ENCODE peak calls at places on chromosomes 2 and 18, in eight cellular contexts. S is colonic mucosa; U is GM10248; J is PC-3; B is BJ; P is K562; R is activated CD8-positive, alpha-beta T cell treated with anti-CD3 and anti-CD28 coated beads for 36 hours; Y is thoracic aorta. G is an unnamed sample.
A peak's percentile ranks its signal among the peaks of the same experiment; 100 is the strongest.

GRCh38 chr2:196344397-196344796 is 173.0 kb upstream of the STK17B start:
- DNase-seq in U (no peak), S (no peak), J (no peak), Y (no peak), P (no peak), B (no peak), R (no peak), G (no peak)

GRCh38 chr2:241841181-241842066 is 17.3 kb downstream of the PDCD1 start:
- DNase-seq in B (no peak), J (no peak), Y (no peak), S (no peak), U (no peak), R (no peak), P (no peak), G (no peak)

GRCh38 chr2:6922201-6922656 is 5.0 kb downstream of the RNF144A start:
- DNase-seq in U (no peak), S (no peak), B (no peak), Y (no peak), P (no peak), J (peak; percentile 76), R (no peak), G (no peak)

GRCh38 chr18:3209859-3210569 is 9.8 kb downstream of the MYOM1 start:
- DNase-seq in P (no peak), J (peak; percentile 71), S (no peak), R (peak; percentile 51), U (no peak), B (no peak), Y (no peak), G (no peak)

GRCh38 chr2:187580462-187581124 is 26.4 kb upstream of the TFPI start:
- DNase-seq in P (peak; percentile 80), U (no peak), Y (no peak), S (no peak), R (no peak), J (peak; percentile 86), B (no peak), G (no peak)

GRCh38 chr2:212974692-212975091 is 176.7 kb downstream of the IKZF2 start:
- DNase-seq in Y (no peak), S (no peak), P (peak; percentile 1), J (peak; percentile 42), R (no peak), B (peak; percentile 51), U (no peak), G (no peak)

GRCh38 chr18:22710628-22711380 is 222.3 kb upstream of the RBBP8 start:
- DNase-seq in R (no peak), B (no peak), U (no peak), S (peak; percentile 45), P (no peak), Y (peak; percentile 23), J (peak; percentile 61), G (no peak)

GRCh38 chr18:23183356-23184150 is 48.3 kb downstream of the CABLES1 start:
- DNase-seq in P (no peak), Y (no peak), B (peak; percentile 46), U (no peak), R (no peak), J (no peak), S (no peak), G (no peak)

GRCh38 chr18:12748671-12749070 is 45.8 kb downstream of the PSMG2 start:
- DNase-seq in B (no peak), S (no peak), P (no peak), Y (no peak), R (no peak), U (no peak), J (no peak), G (no peak)

GRCh38 chr2:48065096-48065495 is 158.8 kb upstream of the FBXO11 start:
- DNase-seq in Y (no peak), P (no peak), R (no peak), J (no peak), S (no peak), B (no peak), U (no peak), G (no peak)

GRCh38 chr2:1041012-1041805 is 90.6 kb downstream of the SNTG2 start:
- DNase-seq in Y (no peak), B (no peak), S (no peak), J (no peak), U (no peak), P (no peak), R (no peak), G (no peak)

GRCh38 chr2:3223080-3223923 is 154.3 kb downstream of the EIPR1 start:
- DNase-seq in J (no peak), U (peak; percentile 84), R (peak; percentile 96), Y (no peak), B (no peak), P (no peak), S (no peak), G (no peak)

GRCh38 chr2:54457326-54458023 is 1.3 kb downstream of the SPTBN1 start:
- DNase-seq in Y (no peak), U (no peak), R (peak; percentile 29), P (no peak), J (peak; percentile 55), S (no peak), B (no peak), G (no peak)

GRCh38 chr2:159111346-159111922 is 143.0 kb downstream of the TANC1 start:
- DNase-seq in B (no peak), J (no peak), Y (no peak), R (no peak), S (no peak), P (no peak), U (no peak), G (no peak)

GRCh38 chr2:99297990-99298389 is 3.0 kb downstream of the LYG1 start:
- DNase-seq in J (no peak), B (no peak), Y (no peak), P (no peak), S (no peak), U (no peak), R (no peak), G (no peak)

GRCh38 chr2:225040862-225041209 is 1.4 kb downstream of the DOCK10 start:
- DNase-seq in J (peak; percentile 13), P (no peak), U (peak; percentile 24), S (peak; percentile 51), R (peak; percentile 74), Y (no peak), B (no peak), G (no peak)

GRCh38 chr2:10333247-10333613 is 30.5 kb downstream of the HPCAL1 start:
- DNase-seq in Y (no peak), P (peak; percentile 64), R (no peak), U (no peak), B (no peak), J (no peak), S (no peak), G (peak; percentile 49)

DNA sequence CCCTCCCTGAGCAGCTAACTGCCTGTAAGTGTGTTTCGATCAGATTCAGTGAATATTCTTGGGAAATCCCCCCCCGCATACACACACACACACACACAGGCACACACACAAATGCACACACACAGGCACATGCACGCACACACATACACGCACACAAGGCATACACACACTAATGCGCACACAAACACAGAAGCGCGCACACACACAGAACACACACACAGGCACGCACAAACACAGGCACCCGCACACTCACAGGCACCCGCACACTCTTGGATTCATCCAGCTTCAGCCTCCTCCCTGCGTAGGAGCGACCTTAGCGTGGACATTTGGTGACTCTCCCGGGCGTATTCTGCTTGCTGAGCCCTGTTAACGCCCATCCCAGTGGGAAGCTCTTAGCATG is 656.5 kb downstream of the GALR1 start:
- DNase-seq in P (no peak), U (no peak), B (no peak), J (no peak), S (no peak), R (no peak), Y (no peak), G (no peak)
- TF ChIP-seq CTCF in P (no peak), U (no peak), B (no peak), J (no peak), S (no peak), R (no peak), Y (no peak), G (no peak)

DNA sequence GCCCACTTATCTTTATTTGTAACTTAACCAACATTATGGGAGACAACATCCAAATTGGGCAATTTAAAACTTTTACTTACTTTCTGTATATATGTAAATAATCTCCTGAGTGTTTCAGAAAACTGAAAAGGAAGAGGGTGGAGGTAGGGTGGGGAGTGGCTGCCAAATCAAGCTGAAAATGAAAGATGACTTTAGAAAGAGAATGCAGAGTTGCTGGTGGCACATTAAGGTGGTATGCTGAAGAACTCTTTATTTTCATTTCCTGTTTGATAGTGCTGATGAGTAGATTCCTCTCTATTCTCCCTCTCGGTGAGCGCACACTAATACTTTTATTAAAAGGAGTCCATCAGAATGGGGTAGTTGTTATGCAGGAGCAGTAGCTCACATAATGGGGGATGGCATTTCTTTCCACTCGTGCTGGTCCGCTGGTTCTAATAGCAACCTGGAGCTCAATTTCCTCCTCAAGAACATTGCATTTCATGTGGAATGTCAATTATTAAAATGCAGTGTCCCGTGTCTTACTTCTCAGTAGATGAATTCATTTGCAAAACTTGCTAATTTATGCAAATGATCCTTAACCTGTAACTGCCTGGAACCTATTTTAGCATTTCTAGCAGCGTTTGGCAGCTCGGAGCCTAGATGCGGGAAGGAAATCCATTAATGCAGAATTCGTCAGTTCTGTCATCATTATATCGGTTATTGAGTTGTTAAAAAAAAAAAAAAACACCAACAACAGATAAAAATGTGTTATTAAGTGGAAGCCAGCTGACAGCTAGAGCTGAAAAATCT is 466.9 kb upstream of the HNRNPA3 start:
- DNase-seq in R (no peak), Y (no peak), P (no peak), U (no peak), B (no peak), J (no peak), S (no peak), G (no peak)
- TF ChIP-seq CTCF in R (no peak), Y (no peak), P (no peak), U (no peak), B (no peak), J (no peak), S (no peak), G (no peak)

GRCh38 chr18:54224379-54225014 is at the start of gene MBD2:
- DNase-seq in R (peak; percentile 96), J (peak; percentile 96), B (peak; percentile 65), Y (peak; percentile 80), S (peak; percentile 96), P (peak; percentile 96), U (peak; percentile 92), G (peak; percentile 97)
- TF ChIP-seq CTCF in R (no peak), J (peak; percentile 39), B (peak; percentile 34), Y (no peak), S (no peak), P (peak; percentile 42), U (peak; percentile 53), G (peak; percentile 64)

GRCh38 chr2:191389288-191389687 is 144.1 kb downstream of the MYO1B start:
- DNase-seq in U (no peak), J (no peak), Y (no peak), P (no peak), B (no peak), S (no peak), R (no peak), G (no peak)

GRCh38 chr2:191385416-191386160 is 140.4 kb downstream of the MYO1B start:
- DNase-seq in J (peak; percentile 27), Y (no peak), B (no peak), S (no peak), U (no peak), R (no peak), P (no peak), G (no peak)

GRCh38 chr2:191383486-191383885 is 138.3 kb downstream of the MYO1B start:
- DNase-seq in P (no peak), S (no peak), J (no peak), R (no peak), Y (no peak), B (no peak), U (no peak), G (no peak)

GRCh38 chr2:191384829-191385228 is 139.6 kb downstream of the MYO1B start:
- DNase-seq in B (no peak), S (no peak), J (no peak), U (no peak), P (no peak), Y (no peak), R (no peak), G (no peak)

GRCh38 chr2:191386938-191387536 is 141.8 kb downstream of the MYO1B start:
- DNase-seq in P (no peak), J (peak; percentile 73), Y (no peak), B (peak; percentile 58), R (no peak), U (no peak), S (no peak), G (no peak)
- TF ChIP-seq CTCF in P (no peak), J (no peak), Y (no peak), B (no peak), R (no peak), U (no peak), S (no peak), G (no peak)